ENCODE peak calls at places on chromosomes 4 and X, in six cellular contexts. C, F, X, P, Z and I are unnamed samples.

GRCh38 chr4:112075129-112075753 is 70.0 kb upstream of the FAM241A start:
- DNase-seq in X (no peak), F (peak), C (peak), Z (no peak), P (no peak), I (no peak)

GRCh38 chr4:150782921-150783320 is 201.0 kb downstream of the MAB21L2 start:
- DNase-seq in F (no peak), P (no peak), C (no peak), Z (no peak), X (no peak), I (no peak)

GRCh38 chr4:96205143-96205542 is 365.2 kb downstream of the PDHA2 start:
- DNase-seq in Z (no peak), C (no peak), X (no peak), F (no peak), P (no peak), I (no peak)

GRCh38 chr4:56909083-56909981 is 1.6 kb downstream of the REST start:
- DNase-seq in X (peak), C (no peak), F (peak), Z (no peak), P (peak), I (peak)

GRCh38 chr4:76634239-76634638 is 199.2 kb downstream of the SHROOM3 start:
- DNase-seq in F (no peak), Z (no peak), C (no peak), P (no peak), X (no peak), I (no peak)

GRCh38 chr4:51885371-51885770 is 42.4 kb downstream of the DCUN1D4 start:
- DNase-seq in Z (no peak), C (peak), P (no peak), F (peak), X (no peak), I (no peak)

GRCh38 chr4:1170156-1170804 is 2.1 kb downstream of the SPON2 start:
- DNase-seq in X (no peak), C (no peak), P (no peak), F (no peak), Z (no peak), I (no peak)

GRCh38 chr4:45004326-45004725 is 278.0 kb upstream of the GNPDA2 start:
- DNase-seq in Z (no peak), C (no peak), X (no peak), P (no peak), F (no peak), I (no peak)

GRCh38 chr4:87423313-87424031 is 1.1 kb downstream of the NUDT9 start:
- DNase-seq in C (no peak), F (no peak), P (no peak), X (no peak), Z (no peak), I (no peak)

GRCh38 chr4:74117024-74117534 is 18.1 kb upstream of the CXCL2 start:
- DNase-seq in C (peak), F (peak), P (no peak), X (no peak), Z (no peak), I (no peak)

GRCh38 chrX:66014084-66014483 is 25.8 kb downstream of the VSIG4 start:
- DNase-seq in P (no peak), Z (no peak), X (no peak), C (no peak), F (no peak), I (no peak)

GRCh38 chrX:66015906-66016689 is 23.8 kb downstream of the VSIG4 start:
- DNase-seq in X (no peak), Z (no peak), F (no peak), C (peak), P (no peak), I (no peak)

GRCh38 chrX:66014560-66014959 is 25.3 kb downstream of the VSIG4 start:
- DNase-seq in P (no peak), F (no peak), Z (no peak), X (no peak), C (no peak), I (no peak)

GRCh38 chrX:66016905-66017658 is 22.8 kb downstream of the VSIG4 start:
- DNase-seq in P (no peak), F (no peak), Z (no peak), X (no peak), C (no peak), I (no peak)

GRCh38 chrX:66015152-66015827 is 24.6 kb downstream of the VSIG4 start:
- DNase-seq in F (no peak), Z (peak), P (no peak), X (no peak), C (peak), I (no peak)
- TF ChIP-seq POLR2A in F (no peak), Z (peak), P (no peak), X (peak), C (peak), I (no peak)

DNA sequence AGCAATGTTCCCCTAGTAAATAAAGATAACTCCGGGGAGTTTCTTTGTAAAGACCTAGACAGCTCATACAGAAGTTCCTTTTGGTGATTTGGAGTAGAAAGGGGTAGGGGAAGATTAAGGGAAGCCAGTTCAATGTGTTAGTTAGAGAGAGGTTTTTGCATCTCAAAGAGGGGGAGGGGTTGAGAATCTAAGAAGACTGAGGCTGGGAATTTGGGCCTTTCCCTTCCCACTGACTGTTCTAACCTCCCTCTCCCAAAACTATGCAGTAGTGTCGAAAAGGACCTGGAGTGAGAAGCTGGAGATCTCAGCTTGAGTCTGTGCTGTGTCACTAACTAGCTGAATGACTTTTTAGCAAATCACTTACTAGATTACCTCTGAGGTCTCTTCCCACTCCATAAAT is 55.7 kb upstream of the CCDC160 start:
- DNase-seq in P (no peak), F (no peak), Z (no peak), C (no peak), X (no peak), I (no peak)
- TF ChIP-seq TAF1 in P (no peak), F (no peak), Z (no peak), C (no peak), X (no peak), I (no peak)

GRCh38 chrX:30572004-30572403 is 5.6 kb downstream of the TASL start:
- DNase-seq in P (no peak), X (no peak), Z (peak), F (peak), C (no peak), I (no peak)
- TF ChIP-seq POLR2A in P (no peak), X (no peak), Z (no peak), F (no peak), C (no peak), I (no peak)

GRCh38 chrX:150690126-150690525 is 3.1 kb upstream of the MTMR1 start:
- DNase-seq in F (no peak), C (no peak), P (no peak), Z (no peak), X (no peak), I (no peak)
- TF ChIP-seq TAF1 in F (no peak), C (no peak), P (no peak), Z (no peak), X (no peak), I (no peak)

GRCh38 chrX:154459843-154460242 is 1.8 kb downstream of the PLXNA3 start:
- DNase-seq in Z (no peak), P (no peak), C (peak), X (no peak), F (no peak), I (no peak)

GRCh38 chrX:154457491-154458115 is 478 bp upstream of the PLXNA3 start:
- DNase-seq in P (peak), X (peak), Z (no peak), C (peak), F (no peak), I (peak)

GRCh38 chrX:154460326-154460725 is 2.2 kb downstream of the PLXNA3 start:
- DNase-seq in Z (no peak), P (no peak), F (no peak), C (no peak), X (no peak), I (no peak)

GRCh38 chrX:154458954-154459829 is 1.1 kb downstream of the PLXNA3 start:
- DNase-seq in F (no peak), X (no peak), P (no peak), Z (no peak), C (no peak), I (no peak)

GRCh38 chrX:154458116-154458953 is at the start of gene PLXNA3:
- DNase-seq in P (peak), F (no peak), Z (no peak), C (peak), X (peak), I (peak)
- TF ChIP-seq POLR2A in P (no peak), F (no peak), Z (peak), C (no peak), X (peak), I (no peak)